ENCODE peak calls at places on chromosomes 16 and 17, in nine cellular contexts. W is Peyer's patch; O is adrenal gland; T is left ventricle myocardium inferior; X is endodermal cell; P is tibial artery; D is A549; A is CD8-positive, alpha-beta memory T cell; R is WERI-Rb-1. H is an unnamed sample. For H3K9me3, the result is how much of the 10 kb centered on the place peaks cover.

GRCh38 chr17:39719966-39720365 is 10.4 kb downstream of the MIEN1 start:
- DNase-seq in P (no peak), A (no peak), D (no peak), T (no peak), R (no peak), O (no peak), X (no peak), W (no peak), H (no peak)

GRCh38 chr16:54171855-54172537 is 114.6 kb downstream of the IRX3 start:
- DNase-seq in X (peak), R (no peak), A (no peak), P (no peak), D (no peak), W (no peak), T (no peak), O (no peak), H (no peak)

GRCh38 chr16:3520398-3520797 is 19.6 kb downstream of the CLUAP1 start:
- DNase-seq in X (no peak), D (no peak), T (no peak), P (no peak), O (no peak), W (no peak), A (no peak), R (no peak), H (peak)

GRCh38 chr16:50265260-50265659 is 1.1 kb upstream of the ADCY7 start:
- DNase-seq in O (no peak), D (peak), P (peak), X (peak), W (peak), A (peak), T (no peak), R (peak), H (peak)

GRCh38 chr17:76246080-76247066 is 6.1 kb upstream of the RNF157 start:
- DNase-seq in W (no peak), R (no peak), O (no peak), T (no peak), X (peak), A (no peak), D (no peak), P (peak), H (peak)

GRCh38 chr17:62780951-62781350 is 27.2 kb downstream of the MARCHF10 start:
- DNase-seq in R (no peak), O (no peak), X (peak), T (no peak), P (no peak), W (no peak), A (no peak), D (no peak), H (no peak)

GRCh38 chr16:53545433-53545832 is 42.4 kb upstream of the AKTIP start:
- DNase-seq in A (peak), D (no peak), P (no peak), W (no peak), R (no peak), X (no peak), T (no peak), O (no peak), H (no peak)

GRCh38 chr17:72077326-72077960 is 43.4 kb upstream of the SOX9 start:
- DNase-seq in P (no peak), T (no peak), W (no peak), D (no peak), O (no peak), A (no peak), R (no peak), X (peak), H (no peak)

GRCh38 chr16:87939562-87940423 is 3.5 kb upstream of the CA5A start:
- DNase-seq in R (no peak), W (no peak), T (no peak), X (no peak), O (no peak), D (no peak), P (no peak), A (no peak), H (no peak)

GRCh38 chr17:77363821-77364361 is 223.1 kb downstream of the SEC14L1 start:
- DNase-seq in O (peak), P (peak), D (no peak), T (peak), W (no peak), A (peak), X (peak), R (peak), H (peak)

GRCh38 chr17:48908047-48908843 is at the start of gene UBE2Z:
- DNase-seq in T (peak), X (peak), R (peak), D (peak), P (peak), W (peak), A (peak), O (peak), H (peak)
- H3K9me3 ChIP-seq in T (under half), X (under half), R (under half), D (under half), P (under half), W (under half), A (under half), O (under half), H (under half)

DNA sequence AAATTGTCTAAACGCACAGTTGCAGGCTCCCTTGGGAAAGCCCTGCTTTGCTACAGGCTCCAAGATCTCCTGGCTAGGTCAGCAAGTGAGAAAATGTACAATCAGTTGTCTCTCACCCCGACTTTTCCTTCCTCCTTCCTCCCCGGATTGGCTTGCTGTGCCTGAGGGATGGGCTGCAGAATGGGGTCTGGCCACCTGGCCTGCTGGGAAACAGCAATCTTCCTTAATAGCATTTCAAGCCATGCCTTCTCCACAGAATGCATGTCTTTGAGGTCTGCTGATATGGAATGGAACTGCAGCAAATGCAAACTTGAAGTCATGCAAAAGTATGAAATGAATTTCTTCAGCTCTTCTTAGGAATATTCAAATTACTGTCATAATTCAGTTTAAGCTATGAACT is 42.9 kb upstream of the SLFN13 start:
- DNase-seq in O (no peak), R (no peak), P (no peak), A (no peak), W (no peak), T (no peak), D (no peak), X (no peak), H (no peak)
- H3K9me3 ChIP-seq in O (under half), R (under half), P (under half), A (under half), W (under half), T (under half), D (under half), X (under half), H (under half)

DNA sequence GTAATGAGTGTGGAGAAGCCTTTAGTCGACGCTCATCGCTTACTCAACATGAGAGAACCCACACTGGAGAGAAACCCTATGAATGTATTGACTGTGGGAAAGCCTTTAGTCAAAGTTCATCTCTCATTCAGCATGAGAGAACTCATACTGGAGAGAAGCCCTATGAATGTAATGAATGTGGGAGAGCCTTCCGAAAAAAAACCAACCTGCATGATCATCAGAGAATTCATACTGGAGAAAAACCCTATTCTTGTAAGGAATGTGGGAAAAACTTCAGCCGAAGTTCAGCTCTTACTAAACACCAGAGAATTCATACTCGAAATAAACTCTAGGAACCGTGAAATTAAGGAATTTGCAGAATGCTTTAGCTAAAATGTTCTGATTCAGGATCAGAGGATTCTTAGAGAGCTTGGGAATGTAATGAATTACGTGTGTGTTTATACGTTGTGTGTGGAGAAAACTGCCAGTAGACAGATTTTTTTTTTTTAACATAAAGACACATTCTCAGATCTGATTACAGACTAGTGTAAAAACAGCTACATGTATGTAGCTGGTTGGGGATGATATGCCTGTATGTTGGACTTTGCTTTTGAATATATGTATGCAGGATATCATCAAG is 25.4 kb downstream of the ZFP90 start:
- DNase-seq in W (no peak), T (no peak), D (peak), O (no peak), X (no peak), R (no peak), P (no peak), A (no peak), H (no peak)
- H3K9me3 ChIP-seq in W (half or more), T (half or more), D (half or more), O (under half), X (half or more), R (half or more), P (half or more), A (half or more), H (half or more)

GRCh38 chr17:5092139-5093010 is 14.1 kb downstream of the ZFP3 start:
- DNase-seq in A (no peak), D (no peak), X (no peak), O (no peak), R (no peak), P (no peak), T (no peak), W (no peak), H (no peak)
- H3K9me3 ChIP-seq in A (half or more), D (half or more), X (half or more), O (under half), R (half or more), P (under half), T (half or more), W (half or more), H (half or more)

GRCh38 chr17:57402691-57403090 is 146.4 kb downstream of the MSI2 start:
- DNase-seq in X (no peak), A (no peak), P (no peak), O (no peak), W (no peak), T (no peak), D (no peak), R (peak), H (no peak)
- H3K9me3 ChIP-seq in X (under half), A (under half), P (under half), O (under half), W (under half), T (under half), D (under half), R (under half), H (under half)

GRCh38 chr16:35510701-35511100 is 2051.3 kb downstream of the TP53TG3F start:
- DNase-seq in R (no peak), A (no peak), D (no peak), O (no peak), W (no peak), X (no peak), T (no peak), P (no peak), H (no peak)

GRCh38 chr16:35506018-35506897 is 2046.8 kb downstream of the TP53TG3F start:
- DNase-seq in R (no peak), W (no peak), A (no peak), P (no peak), O (no peak), T (no peak), D (peak), X (no peak), H (no peak)

DNA sequence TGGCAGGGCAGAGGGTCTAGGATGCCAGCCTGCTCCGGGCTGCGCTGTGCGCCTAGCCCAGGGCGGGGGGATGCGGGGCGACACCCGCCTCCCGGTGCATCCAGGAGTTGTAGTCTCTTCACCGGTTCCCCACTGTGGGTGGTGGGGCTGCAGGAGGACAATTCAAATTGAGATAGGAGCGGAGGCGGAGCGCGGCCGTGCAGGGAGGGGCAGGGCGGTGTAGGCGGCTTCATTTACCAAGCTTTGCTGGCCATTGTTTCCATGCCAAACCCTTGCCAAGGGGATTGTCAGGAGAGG is 2047.4 kb downstream of the TP53TG3F start:
- DNase-seq in X (no peak), W (no peak), O (no peak), T (no peak), R (no peak), A (no peak), D (no peak), P (no peak), H (no peak)
- H3K9me3 ChIP-seq in X (half or more), W (under half), O (under half), T (under half), R (under half), A (under half), D (under half), P (under half), H (under half)

DNA sequence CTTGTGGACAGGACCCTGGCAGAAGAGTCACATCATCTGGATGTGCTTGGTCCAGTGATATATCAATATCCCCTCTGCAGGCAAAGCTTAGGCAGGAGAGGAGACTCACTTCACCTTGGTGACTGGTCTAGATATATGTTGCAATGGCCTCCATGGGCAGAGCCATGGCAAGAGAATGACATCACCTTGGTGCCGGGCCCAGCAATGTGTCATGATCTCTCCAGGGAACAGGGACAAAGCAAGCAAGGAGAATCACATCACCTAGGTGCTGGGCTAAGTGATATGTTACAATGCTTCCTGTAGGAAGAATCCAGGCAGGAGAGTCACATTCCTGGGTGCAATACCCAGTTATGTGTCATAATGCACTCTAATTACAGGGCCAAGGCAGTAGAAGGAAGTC is 2106.2 kb downstream of the TP53TG3F start:
- DNase-seq in O (no peak), A (no peak), X (no peak), D (no peak), P (no peak), R (no peak), W (no peak), T (no peak), H (no peak)
- H3K9me3 ChIP-seq in O (under half), A (under half), X (half or more), D (under half), P (under half), R (under half), W (under half), T (under half), H (under half)

DNA sequence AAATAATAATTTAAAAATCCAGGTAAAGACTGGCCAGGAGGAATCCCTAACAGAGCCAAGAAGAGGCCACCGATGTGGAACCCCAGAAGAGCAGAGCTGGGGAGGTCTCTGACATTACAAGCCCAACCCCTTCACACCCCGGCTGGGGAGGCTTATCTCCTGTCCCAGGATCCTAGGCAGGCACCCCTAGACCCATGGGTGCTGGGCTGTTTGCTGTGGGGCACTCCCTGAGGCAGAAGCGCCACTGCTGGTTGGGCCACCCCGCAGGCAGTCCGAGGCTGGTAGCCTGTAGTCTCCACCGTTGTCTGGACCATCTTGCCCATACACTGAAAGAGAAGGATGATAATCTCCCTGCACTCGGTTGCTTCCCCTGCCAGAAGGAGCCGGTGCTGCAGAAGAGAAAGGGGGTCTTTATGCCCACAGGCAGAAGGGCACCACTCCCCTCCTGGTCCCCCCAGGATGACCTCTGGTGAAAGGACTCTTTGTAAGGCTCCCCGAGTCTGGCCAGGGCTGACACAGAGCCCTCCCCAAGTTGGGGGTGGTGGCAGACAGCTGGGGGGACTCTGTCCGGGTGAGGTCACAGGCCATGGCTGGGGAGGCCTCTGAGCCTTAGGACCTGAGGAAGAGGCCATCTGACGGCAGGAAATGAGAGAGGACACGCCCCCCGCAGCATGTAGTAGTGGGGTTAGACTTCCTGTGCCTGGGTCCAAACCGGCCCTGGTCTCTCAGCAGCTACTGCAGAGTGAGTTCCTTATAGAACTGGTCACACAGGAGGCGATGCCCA is 34.2 kb downstream of the CFAP20 start:
- DNase-seq in W (no peak), T (no peak), D (no peak), P (no peak), A (no peak), O (peak), R (no peak), X (no peak), H (no peak)
- H3K9me3 ChIP-seq in W (under half), T (under half), D (under half), P (under half), A (under half), O (under half), R (under half), X (under half), H (under half)

GRCh38 chr16:69881141-69881540 is 70.0 kb upstream of the CLEC18A start:
- DNase-seq in R (no peak), T (no peak), D (no peak), X (no peak), W (no peak), A (no peak), O (no peak), P (no peak), H (no peak)
- H3K9me3 ChIP-seq in R (under half), T (under half), D (under half), X (under half), W (under half), A (under half), O (under half), P (under half), H (under half)

H was measured in sigmoid colon.